ENCODE peak calls at places on chromosomes 12 and 14, in six cellular contexts. One of them, this sample, is unnamed.

GRCh38 chr14:33484264-33484663 is 466.6 kb downstream of the EGLN3 start:
- DNase-seq in tibial nerve: no peak
- DNase-seq in fibroblast of the aortic adventitia: no peak
- DNase-seq in fibroblast of lung: no peak
- DNase-seq in psoas muscle: no peak
- DNase-seq in esophagus muscularis mucosa: no peak
- DNase-seq in this sample: no peak

GRCh38 chr14:34018564-34019244 is 67.8 kb upstream of the EGLN3 start:
- DNase-seq in tibial nerve: peak; percentile 30
- DNase-seq in fibroblast of the aortic adventitia: peak; percentile 34
- DNase-seq in fibroblast of lung: no peak
- DNase-seq in psoas muscle: peak; percentile 71
- DNase-seq in esophagus muscularis mucosa: peak; percentile 91
- DNase-seq in this sample: no peak

GRCh38 chr12:1369942-1370620 is 224.3 kb downstream of the FBXL14 start:
- DNase-seq in tibial nerve: no peak
- DNase-seq in fibroblast of the aortic adventitia: no peak
- DNase-seq in fibroblast of lung: no peak
- DNase-seq in psoas muscle: no peak
- DNase-seq in esophagus muscularis mucosa: no peak
- DNase-seq in this sample: no peak

GRCh38 chr14:74085047-74085637 is 386 bp downstream of the LIN52 start:
- DNase-seq in tibial nerve: no peak
- DNase-seq in fibroblast of the aortic adventitia: no peak
- DNase-seq in fibroblast of lung: peak; percentile 36
- DNase-seq in psoas muscle: no peak
- DNase-seq in esophagus muscularis mucosa: no peak
- DNase-seq in this sample: no peak

GRCh38 chr14:37721976-37722659 is 126.7 kb downstream of the TTC6 start:
- DNase-seq in tibial nerve: no peak
- DNase-seq in fibroblast of the aortic adventitia: no peak
- DNase-seq in fibroblast of lung: peak; percentile 7
- DNase-seq in psoas muscle: no peak
- DNase-seq in esophagus muscularis mucosa: no peak
- DNase-seq in this sample: no peak

GRCh38 chr12:47190271-47190750 is 110.6 kb upstream of the AMIGO2 start:
- DNase-seq in tibial nerve: no peak
- DNase-seq in fibroblast of the aortic adventitia: peak; percentile 53
- DNase-seq in fibroblast of lung: no peak
- DNase-seq in psoas muscle: no peak
- DNase-seq in esophagus muscularis mucosa: no peak
- DNase-seq in this sample: no peak

GRCh38 chr14:33404054-33404453 is 465.4 kb downstream of the NPAS3 start:
- DNase-seq in tibial nerve: no peak
- DNase-seq in fibroblast of the aortic adventitia: peak; percentile 82
- DNase-seq in fibroblast of lung: peak; percentile 51
- DNase-seq in psoas muscle: no peak
- DNase-seq in esophagus muscularis mucosa: no peak
- DNase-seq in this sample: no peak

GRCh38 chr12:33423706-33424105 is 15.9 kb downstream of the SYT10 start:
- DNase-seq in tibial nerve: no peak
- DNase-seq in fibroblast of the aortic adventitia: no peak
- DNase-seq in fibroblast of lung: no peak
- DNase-seq in psoas muscle: no peak
- DNase-seq in esophagus muscularis mucosa: no peak
- DNase-seq in this sample: no peak

GRCh38 chr12:124440841-124441381 is 126.5 kb downstream of the NCOR2 start:
- DNase-seq in tibial nerve: no peak
- DNase-seq in fibroblast of the aortic adventitia: no peak
- DNase-seq in fibroblast of lung: no peak
- DNase-seq in psoas muscle: no peak
- DNase-seq in esophagus muscularis mucosa: no peak
- DNase-seq in this sample: no peak

GRCh38 chr14:70555890-70556289 is 21.1 kb upstream of the ADAM20 start:
- DNase-seq in tibial nerve: no peak
- DNase-seq in fibroblast of the aortic adventitia: peak; percentile 9
- DNase-seq in fibroblast of lung: peak; percentile 8
- DNase-seq in psoas muscle: no peak
- DNase-seq in esophagus muscularis mucosa: no peak
- DNase-seq in this sample: peak; percentile 16

GRCh38 chr12:51505363-51505762 is 80.7 kb downstream of the SLC4A8 start:
- DNase-seq in tibial nerve: no peak
- DNase-seq in fibroblast of the aortic adventitia: no peak
- DNase-seq in fibroblast of lung: no peak
- DNase-seq in psoas muscle: no peak
- DNase-seq in esophagus muscularis mucosa: no peak
- DNase-seq in this sample: no peak

GRCh38 chr14:55752580-55753365 is 172.8 kb downstream of the KTN1 start:
- DNase-seq in tibial nerve: no peak
- DNase-seq in fibroblast of the aortic adventitia: peak; percentile 70
- DNase-seq in fibroblast of lung: peak; percentile 87
- DNase-seq in psoas muscle: no peak
- DNase-seq in esophagus muscularis mucosa: no peak
- DNase-seq in this sample: no peak

GRCh38 chr12:113068312-113068935 is 11.9 kb downstream of the DTX1 start:
- DNase-seq in tibial nerve: no peak
- DNase-seq in fibroblast of the aortic adventitia: no peak
- DNase-seq in fibroblast of lung: no peak
- DNase-seq in psoas muscle: no peak
- DNase-seq in esophagus muscularis mucosa: no peak
- DNase-seq in this sample: no peak

GRCh38 chr12:3129301-3130052 is 52.3 kb downstream of the TSPAN9 start:
- DNase-seq in tibial nerve: no peak
- DNase-seq in fibroblast of the aortic adventitia: no peak
- DNase-seq in fibroblast of lung: peak; percentile 64
- DNase-seq in psoas muscle: no peak
- DNase-seq in esophagus muscularis mucosa: no peak
- DNase-seq in this sample: no peak

GRCh38 chr14:57025456-57025855 is 215.2 kb upstream of the OTX2 start:
- DNase-seq in tibial nerve: no peak
- DNase-seq in fibroblast of the aortic adventitia: no peak
- DNase-seq in fibroblast of lung: no peak
- DNase-seq in psoas muscle: no peak
- DNase-seq in esophagus muscularis mucosa: no peak
- DNase-seq in this sample: no peak

GRCh38 chr12:7832059-7832696 is 40.5 kb downstream of the SLC2A14 start:
- DNase-seq in tibial nerve: no peak
- DNase-seq in fibroblast of the aortic adventitia: peak; percentile 76
- DNase-seq in fibroblast of lung: peak; percentile 65
- DNase-seq in psoas muscle: no peak
- DNase-seq in esophagus muscularis mucosa: no peak
- DNase-seq in this sample: no peak

GRCh38 chr14:103385994-103386491 is 828 bp downstream of the MARK3 start:
- DNase-seq in tibial nerve: no peak
- DNase-seq in fibroblast of the aortic adventitia: peak; percentile 31
- DNase-seq in fibroblast of lung: no peak
- DNase-seq in psoas muscle: peak; percentile 63
- DNase-seq in esophagus muscularis mucosa: no peak
- DNase-seq in this sample: peak; percentile 20

GRCh38 chr12:12476836-12477531 is 85.7 kb downstream of the DUSP16 start:
- DNase-seq in tibial nerve: no peak
- DNase-seq in fibroblast of the aortic adventitia: no peak
- DNase-seq in fibroblast of lung: no peak
- DNase-seq in psoas muscle: no peak
- DNase-seq in esophagus muscularis mucosa: no peak
- DNase-seq in this sample: no peak

GRCh38 chr14:43587183-43587582 is 919.9 kb downstream of the FSCB start:
- DNase-seq in tibial nerve: no peak
- DNase-seq in fibroblast of the aortic adventitia: no peak
- DNase-seq in fibroblast of lung: no peak
- DNase-seq in psoas muscle: no peak
- DNase-seq in esophagus muscularis mucosa: no peak
- DNase-seq in this sample: no peak

GRCh38 chr14:23297096-23297495 is 5.6 kb downstream of the PPP1R3E start:
- DNase-seq in tibial nerve: no peak
- DNase-seq in fibroblast of the aortic adventitia: no peak
- DNase-seq in fibroblast of lung: no peak
- DNase-seq in psoas muscle: no peak
- DNase-seq in esophagus muscularis mucosa: no peak
- DNase-seq in this sample: no peak

GRCh38 chr12:24404086-24404815 is 454.8 kb upstream of the SOX5 start:
- DNase-seq in tibial nerve: no peak
- DNase-seq in fibroblast of the aortic adventitia: no peak
- DNase-seq in fibroblast of lung: peak; percentile 77
- DNase-seq in psoas muscle: no peak
- DNase-seq in esophagus muscularis mucosa: no peak
- DNase-seq in this sample: no peak

GRCh38 chr14:22159049-22159448 is 430.0 kb downstream of the DAD1 start:
- DNase-seq in tibial nerve: no peak
- DNase-seq in fibroblast of the aortic adventitia: no peak
- DNase-seq in fibroblast of lung: no peak
- DNase-seq in psoas muscle: no peak
- DNase-seq in esophagus muscularis mucosa: no peak
- DNase-seq in this sample: no peak

GRCh38 chr12:25824729-25825128 is 133.8 kb upstream of the RASSF8 start:
- DNase-seq in tibial nerve: no peak
- DNase-seq in fibroblast of the aortic adventitia: peak; percentile 70
- DNase-seq in fibroblast of lung: no peak
- DNase-seq in psoas muscle: no peak
- DNase-seq in esophagus muscularis mucosa: no peak
- DNase-seq in this sample: no peak

GRCh38 chr14:99166506-99166905 is 105.5 kb downstream of the BCL11B start:
- DNase-seq in tibial nerve: no peak
- DNase-seq in fibroblast of the aortic adventitia: no peak
- DNase-seq in fibroblast of lung: no peak
- DNase-seq in psoas muscle: no peak
- DNase-seq in esophagus muscularis mucosa: no peak
- DNase-seq in this sample: no peak

GRCh38 chr14:103502877-103503276 is 19.8 kb downstream of the CKB start:
- DNase-seq in tibial nerve: no peak
- DNase-seq in fibroblast of the aortic adventitia: no peak
- DNase-seq in fibroblast of lung: no peak
- DNase-seq in psoas muscle: no peak
- DNase-seq in esophagus muscularis mucosa: no peak
- DNase-seq in this sample: no peak

GRCh38 chr12:59383426-59383822 is 212.4 kb upstream of the SLC16A7 start:
- DNase-seq in tibial nerve: no peak
- DNase-seq in fibroblast of the aortic adventitia: peak; percentile 83
- DNase-seq in fibroblast of lung: peak; percentile 95
- DNase-seq in psoas muscle: no peak
- DNase-seq in esophagus muscularis mucosa: no peak
- DNase-seq in this sample: no peak

GRCh38 chr12:7899755-7900154 is 27.0 kb upstream of the SLC2A14 start:
- DNase-seq in tibial nerve: no peak
- DNase-seq in fibroblast of the aortic adventitia: peak; percentile 36
- DNase-seq in fibroblast of lung: peak; percentile 87
- DNase-seq in psoas muscle: no peak
- DNase-seq in esophagus muscularis mucosa: no peak
- DNase-seq in this sample: no peak

GRCh38 chr12:3314306-3314663 is 176.7 kb upstream of the PRMT8 start:
- DNase-seq in tibial nerve: no peak
- DNase-seq in fibroblast of the aortic adventitia: no peak
- DNase-seq in fibroblast of lung: no peak
- DNase-seq in psoas muscle: no peak
- DNase-seq in esophagus muscularis mucosa: no peak
- DNase-seq in this sample: no peak

DNA sequence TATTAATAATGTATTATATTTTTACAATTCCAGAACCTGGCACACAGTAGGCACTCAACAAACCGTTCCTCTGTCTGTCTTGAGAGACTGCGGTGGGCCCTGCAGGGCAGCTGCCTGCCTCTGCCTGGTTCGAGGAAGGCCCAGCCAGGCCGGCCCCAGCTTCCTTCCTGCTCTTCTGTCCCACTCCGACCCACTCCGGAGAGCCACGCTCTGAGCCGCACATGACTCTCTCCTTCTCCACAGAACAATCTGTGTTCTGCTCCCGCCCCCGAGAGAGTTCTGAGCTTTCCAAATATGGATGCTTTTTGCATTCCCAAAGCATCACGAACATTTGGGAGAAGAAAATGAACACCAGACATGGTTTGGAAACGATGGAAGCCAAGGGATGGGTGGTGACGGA is 57.3 kb downstream of the TTC7B start:
- DNase-seq in tibial nerve: peak; percentile 43
- DNase-seq in fibroblast of the aortic adventitia: peak; percentile 67
- DNase-seq in fibroblast of lung: peak; percentile 15
- DNase-seq in psoas muscle: peak; percentile 79
- DNase-seq in esophagus muscularis mucosa: peak; percentile 89
- DNase-seq in this sample: peak; percentile 77
- H3K4me3 ChIP-seq in tibial nerve: peak overlapping the region; percentile 63
- H3K4me3 ChIP-seq in fibroblast of the aortic adventitia: peak overlapping the region; percentile 77
- H3K4me3 ChIP-seq in fibroblast of lung: peak overlapping the region; percentile 33
- H3K4me3 ChIP-seq in psoas muscle: peak overlapping the region; percentile 67
- H3K4me3 ChIP-seq in esophagus muscularis mucosa: peak overlapping the region; percentile 58
- H3K4me3 ChIP-seq in this sample: peak overlapping the region; percentile 65

DNA sequence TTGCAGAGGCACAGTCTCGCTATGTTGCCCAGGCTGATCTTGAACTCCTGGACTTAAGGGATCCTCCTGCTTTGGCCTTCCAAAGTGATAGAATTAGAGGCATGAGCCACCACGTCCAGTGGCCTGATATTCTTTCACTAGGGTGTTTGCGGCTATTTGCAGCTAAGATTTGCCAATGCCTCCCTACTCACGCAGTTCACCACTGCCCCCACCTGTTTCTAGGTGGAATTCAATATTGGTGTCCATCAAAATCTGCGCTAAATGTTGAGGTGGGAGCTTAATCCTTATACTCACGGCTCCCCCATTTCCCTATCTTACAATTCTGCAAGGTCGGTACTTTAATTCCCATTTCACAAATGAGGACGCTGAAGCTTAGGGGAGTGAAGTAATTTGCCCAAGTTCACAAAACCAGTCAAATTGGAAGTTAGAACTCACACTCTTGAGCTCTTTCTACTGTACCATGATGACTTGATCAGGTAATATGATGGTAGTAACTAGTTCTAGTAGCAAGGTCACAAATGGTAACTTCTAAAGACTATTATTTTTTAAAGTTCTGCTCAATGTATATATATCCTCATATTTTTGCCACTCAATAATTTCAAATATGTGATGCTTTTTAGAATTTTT is 22.1 kb upstream of the LRRC9 start:
- DNase-seq in tibial nerve: no peak
- DNase-seq in fibroblast of the aortic adventitia: peak; percentile 51
- DNase-seq in fibroblast of lung: peak; percentile 3
- DNase-seq in psoas muscle: no peak
- DNase-seq in esophagus muscularis mucosa: no peak
- DNase-seq in this sample: no peak
- TF ChIP-seq CTCF in tibial nerve: peak; percentile 31
- TF ChIP-seq CTCF in fibroblast of the aortic adventitia: peak; percentile 59
- TF ChIP-seq CTCF in fibroblast of lung: peak; percentile 31
- TF ChIP-seq CTCF in psoas muscle: peak; percentile 28
- TF ChIP-seq CTCF in esophagus muscularis mucosa: peak; percentile 22
- TF ChIP-seq CTCF in this sample: no peak

DNA sequence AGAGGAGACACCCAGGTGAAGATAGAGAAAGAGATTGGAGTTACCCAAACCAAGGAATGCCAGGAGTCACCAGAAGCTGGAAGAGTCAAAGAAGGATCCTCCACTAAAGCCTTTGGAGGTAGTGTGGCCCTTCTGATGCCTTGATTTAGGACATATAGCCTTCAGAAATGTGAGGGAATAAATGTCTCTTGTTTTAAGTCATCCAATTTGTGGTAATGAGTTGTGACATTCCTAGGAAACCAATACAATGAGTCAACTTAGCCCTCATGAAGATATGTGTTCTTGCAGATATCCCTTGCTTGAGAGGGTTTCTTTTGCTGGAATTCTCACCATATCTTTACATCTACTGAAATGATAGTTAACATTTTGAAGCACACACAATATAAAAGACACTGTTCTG is 58.8 kb downstream of the CCER1 start:
- DNase-seq in tibial nerve: no peak
- DNase-seq in fibroblast of the aortic adventitia: peak; percentile 69
- DNase-seq in fibroblast of lung: peak; percentile 56
- DNase-seq in psoas muscle: no peak
- DNase-seq in esophagus muscularis mucosa: no peak
- DNase-seq in this sample: no peak
- H3K4me3 ChIP-seq in tibial nerve: no peak overlapping the region
- H3K4me3 ChIP-seq in fibroblast of the aortic adventitia: no peak overlapping the region
- H3K4me3 ChIP-seq in fibroblast of lung: no peak overlapping the region
- H3K4me3 ChIP-seq in psoas muscle: no peak overlapping the region
- H3K4me3 ChIP-seq in esophagus muscularis mucosa: no peak overlapping the region
- H3K4me3 ChIP-seq in this sample: no peak overlapping the region

GRCh38 chr12:102234599-102234998 is 37.0 kb upstream of the PMCH start:
- DNase-seq in tibial nerve: no peak
- DNase-seq in fibroblast of the aortic adventitia: no peak
- DNase-seq in fibroblast of lung: no peak
- DNase-seq in psoas muscle: no peak
- DNase-seq in esophagus muscularis mucosa: no peak
- DNase-seq in this sample: no peak
- TF ChIP-seq CTCF in tibial nerve: no peak
- TF ChIP-seq CTCF in fibroblast of the aortic adventitia: no peak
- TF ChIP-seq CTCF in fibroblast of lung: no peak
- TF ChIP-seq CTCF in psoas muscle: no peak
- TF ChIP-seq CTCF in esophagus muscularis mucosa: no peak
- TF ChIP-seq CTCF in this sample: no peak

This sample was measured in heart left ventricle.